ENCODE peak calls at places on chromosomes 13 and 19, in six cellular contexts. R is AG04450, L is tibial artery, F is OCI-LY7, M is astrocyte of the spinal cord, K is heart right ventricle. S is an unnamed sample.

GRCh38 chr19:8208710-8209110 is 460 bp upstream of the CERS4 start:
- DNase-seq in R (no peak), L (peak), F (no peak), M (no peak), K (peak), S (no peak)

GRCh38 chr19:39828015-39828633 is 5.8 kb downstream of the DYRK1B start:
- DNase-seq in R (no peak), L (no peak), F (no peak), M (no peak), K (no peak), S (no peak)

GRCh38 chr19:47210689-47211316 is 20.2 kb downstream of the BBC3 start:
- DNase-seq in R (peak), L (peak), F (peak), M (peak), K (peak), S (peak)

GRCh38 chr19:48415395-48415794 is 21.9 kb downstream of the GRIN2D start:
- DNase-seq in R (no peak), L (peak), F (peak), M (peak), K (peak), S (peak)

GRCh38 chr13:50731400-50731799 is 112.1 kb downstream of the DLEU7 start:
- DNase-seq in R (no peak), L (no peak), F (no peak), M (peak), K (no peak), S (peak)

GRCh38 chr13:109152941-109153340 is 523.5 kb downstream of the MYO16 start:
- DNase-seq in R (no peak), L (no peak), F (no peak), M (peak), K (no peak), S (no peak)

GRCh38 chr19:406999-407491 is 1.9 kb downstream of the C2CD4C start:
- DNase-seq in R (no peak), L (no peak), F (no peak), M (no peak), K (no peak), S (no peak)

GRCh38 chr13:43087960-43088580 is 64.7 kb downstream of the DNAJC15 start:
- DNase-seq in R (no peak), L (no peak), F (no peak), M (peak), K (no peak), S (peak)

GRCh38 chr13:50650936-50651638 is 192.4 kb downstream of the DLEU7 start:
- DNase-seq in R (peak), L (no peak), F (peak), M (peak), K (no peak), S (peak)

GRCh38 chr13:65416784-65417183 is 1813.4 kb downstream of the PCDH9 start:
- DNase-seq in R (no peak), L (no peak), F (no peak), M (no peak), K (no peak), S (no peak)

GRCh38 chr19:14542721-14543328 is 13.4 kb downstream of the TECR start:
- DNase-seq in R (no peak), L (no peak), F (no peak), M (no peak), K (no peak), S (peak)

GRCh38 chr19:1481224-1481892 is 2.3 kb upstream of the C19orf25 start:
- DNase-seq in R (no peak), L (no peak), F (no peak), M (no peak), K (no peak), S (no peak)

GRCh38 chr19:36207605-36208252 is 6.7 kb downstream of the ZNF565 start:
- DNase-seq in R (no peak), L (no peak), F (no peak), M (no peak), K (no peak), S (no peak)

GRCh38 chr13:113922412-113923118 is 51.3 kb downstream of the C13orf46 start:
- DNase-seq in R (no peak), L (peak), F (no peak), M (no peak), K (no peak), S (no peak)

GRCh38 chr19:3161453-3161852 is 17.1 kb upstream of the S1PR4 start:
- DNase-seq in R (no peak), L (no peak), F (no peak), M (no peak), K (no peak), S (peak)

GRCh38 chr19:56423276-56423984 is 19.3 kb downstream of the ZNF583 start:
- DNase-seq in R (no peak), L (no peak), F (no peak), M (peak), K (no peak), S (no peak)

GRCh38 chr13:26914624-26915023 is 154.0 kb upstream of the GPR12 start:
- DNase-seq in R (no peak), L (no peak), F (no peak), M (peak), K (no peak), S (peak)

GRCh38 chr19:37635076-37636056 is 19.9 kb downstream of the ZFP30 start:
- DNase-seq in R (no peak), L (no peak), F (no peak), M (no peak), K (no peak), S (no peak)

GRCh38 chr19:38303517-38304351 is at the start of gene C19orf33:
- DNase-seq in R (no peak), L (no peak), F (no peak), M (peak), K (no peak), S (peak)

GRCh38 chr19:10544242-10544752 is 593 bp downstream of the ATG4D start:
- DNase-seq in R (no peak), L (no peak), F (peak), M (no peak), K (no peak), S (no peak)

GRCh38 chr19:37551123-37551993 is 43.2 kb downstream of the ZNF571 start:
- DNase-seq in R (peak), L (no peak), F (no peak), M (peak), K (peak), S (peak)

GRCh38 chr19:8075158-8076086 is 22.9 kb downstream of the CCL25 start:
- DNase-seq in R (no peak), L (no peak), F (no peak), M (no peak), K (no peak), S (no peak)

GRCh38 chr19:58477130-58477529 is 978 bp downstream of the ZNF446 start:
- DNase-seq in R (no peak), L (no peak), F (no peak), M (no peak), K (no peak), S (no peak)

GRCh38 chr13:110813646-110814624 is 100.4 kb downstream of the ING1 start:
- DNase-seq in R (no peak), L (no peak), F (no peak), M (no peak), K (no peak), S (no peak)

GRCh38 chr13:51995677-51996551 is 15.3 kb downstream of the ATP7B start:
- DNase-seq in R (no peak), L (no peak), F (no peak), M (peak), K (peak), S (peak)

GRCh38 chr19:30336290-30336689 is 35.9 kb upstream of the ZNF536 start:
- DNase-seq in R (no peak), L (no peak), F (no peak), M (no peak), K (no peak), S (no peak)

GRCh38 chr13:110433014-110433413 is 125.9 kb downstream of the COL4A2 start:
- DNase-seq in R (no peak), L (peak), F (no peak), M (peak), K (peak), S (no peak)

GRCh38 chr19:4619668-4620294 is 19.5 kb upstream of the TNFAIP8L1 start:
- DNase-seq in R (no peak), L (no peak), F (no peak), M (no peak), K (no peak), S (no peak)

GRCh38 chr19:16070366-16070990 is 5.8 kb upstream of the TPM4 start:
- DNase-seq in R (no peak), L (peak), F (peak), M (no peak), K (peak), S (peak)
- H3K4me3 ChIP-seq in R (peak), L (peak), F (peak), M (no peak), K (peak), S (peak)

GRCh38 chr13:37769545-37769944 is 100.0 kb downstream of the TRPC4 start:
- DNase-seq in R (no peak), L (no peak), F (no peak), M (no peak), K (no peak), S (no peak)

DNA sequence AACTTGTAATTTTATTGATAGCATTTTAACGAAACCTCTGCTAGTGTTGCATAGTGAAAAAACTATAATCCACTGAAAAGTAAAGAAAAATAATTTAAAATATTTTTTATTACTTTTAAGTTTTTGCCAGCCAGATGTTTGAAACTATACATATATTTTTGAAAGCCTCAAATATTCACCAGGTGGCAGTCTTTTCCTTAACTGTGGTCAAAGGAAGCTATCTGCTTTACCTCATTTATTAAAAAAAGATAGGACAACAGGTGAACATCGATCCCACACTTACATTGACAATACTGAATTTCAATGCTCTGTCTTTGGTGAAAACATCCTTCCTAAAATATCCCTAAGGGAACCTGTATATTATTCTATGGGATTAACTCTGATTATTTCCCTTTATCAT is 100.5 kb downstream of the TRPC4 start:
- DNase-seq in R (no peak), L (no peak), F (peak), M (no peak), K (no peak), S (peak)
- TF ChIP-seq CTCF in R (peak), L (no peak), F (peak), M (peak), K (peak), S (peak)

DNA sequence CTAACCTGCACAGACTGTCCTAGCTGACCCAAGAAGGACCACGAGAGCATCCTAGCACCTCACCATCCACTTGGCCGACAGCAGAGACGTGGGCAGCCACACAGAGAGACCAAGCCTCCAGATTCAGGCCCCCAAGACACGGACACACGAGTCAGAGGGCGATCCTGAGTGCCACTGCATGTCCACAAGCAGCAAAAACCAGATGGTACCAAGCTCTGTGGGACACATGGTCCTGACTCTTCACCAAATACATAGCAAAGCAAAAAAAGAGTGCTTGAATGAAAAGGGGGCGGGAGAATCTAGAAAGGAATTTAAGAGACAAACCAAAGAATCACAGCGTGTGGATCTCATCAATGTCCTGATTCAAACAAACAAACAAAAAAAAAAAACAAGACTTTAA is 45.2 kb downstream of the MLLT1 start:
- DNase-seq in R (no peak), L (no peak), F (no peak), M (no peak), K (no peak), S (no peak)
- H3K4me3 ChIP-seq in R (no peak), L (no peak), F (no peak), M (no peak), K (no peak), S (no peak)

DNA sequence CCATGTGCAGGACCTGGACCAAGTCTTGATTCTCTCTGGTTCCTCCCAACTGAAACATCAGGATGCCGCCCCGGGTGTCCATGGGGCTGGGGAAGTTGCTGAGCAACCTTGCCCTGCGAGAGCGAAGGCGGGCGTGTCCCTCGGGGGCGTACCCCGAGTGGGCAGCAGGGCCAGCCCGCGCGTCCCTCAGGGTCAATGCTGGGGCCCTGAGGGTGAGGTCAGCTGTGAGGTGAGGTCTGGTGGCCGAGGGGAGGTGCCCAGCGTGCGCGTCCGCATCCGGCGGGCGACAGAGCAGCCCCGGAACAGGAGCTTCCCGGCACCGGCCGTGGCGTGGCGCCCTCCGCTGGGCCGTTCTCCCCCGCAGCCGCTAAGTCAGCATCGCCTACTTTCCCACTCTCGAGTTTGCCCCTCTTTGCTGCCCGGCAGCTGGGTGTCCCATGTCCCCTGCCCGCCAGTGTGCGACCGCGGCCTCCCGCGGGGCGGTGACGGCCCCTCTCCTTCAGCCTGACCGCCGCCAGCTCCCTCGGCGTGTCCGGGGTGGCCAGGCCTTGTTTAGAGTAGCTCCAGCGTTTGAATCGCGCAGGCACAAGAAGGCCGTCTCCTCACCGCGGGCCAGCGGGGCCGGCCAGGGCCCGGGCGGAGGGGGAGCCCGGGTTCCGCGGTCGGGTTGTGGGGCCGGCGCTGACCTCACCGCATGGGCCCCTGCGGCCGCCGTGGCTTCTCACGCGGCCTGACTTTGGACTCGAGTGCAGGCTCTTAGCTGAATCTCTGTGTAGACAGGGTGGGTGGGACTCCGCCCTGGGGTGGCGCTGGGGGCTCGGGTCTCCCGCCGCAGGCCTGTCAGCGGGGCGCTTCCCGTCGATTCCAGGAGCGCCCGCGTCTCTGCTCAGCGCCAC is 33.0 kb downstream of the GJA3 start:
- DNase-seq in R (no peak), L (no peak), F (no peak), M (peak), K (peak), S (peak)
- TF ChIP-seq CTCF in R (peak), L (peak), F (no peak), M (peak), K (peak), S (peak)

GRCh38 chr13:76974618-76974975 is 17.3 kb upstream of the CLN5 start:
- DNase-seq in R (no peak), L (no peak), F (no peak), M (no peak), K (no peak), S (no peak)
- H3K4me3 ChIP-seq in R (no peak), L (no peak), F (no peak), M (no peak), K (no peak), S (no peak)

GRCh38 chr19:49538643-49539042 is 10.8 kb downstream of the RCN3 start:
- DNase-seq in R (no peak), L (no peak), F (no peak), M (no peak), K (no peak), S (no peak)

GRCh38 chr19:49534632-49535385 is 7.0 kb downstream of the RCN3 start:
- DNase-seq in R (no peak), L (no peak), F (no peak), M (no peak), K (no peak), S (no peak)

GRCh38 chr19:49530708-49531107 is 2.9 kb downstream of the RCN3 start:
- DNase-seq in R (no peak), L (no peak), F (no peak), M (no peak), K (no peak), S (no peak)

GRCh38 chr19:49536921-49537462 is 9.2 kb downstream of the RCN3 start:
- DNase-seq in R (no peak), L (no peak), F (no peak), M (no peak), K (no peak), S (no peak)

GRCh38 chr19:49533551-49534488 is 6.0 kb downstream of the RCN3 start:
- DNase-seq in R (no peak), L (peak), F (peak), M (peak), K (peak), S (peak)
- TF ChIP-seq CTCF in R (peak), L (peak), F (peak), M (peak), K (peak), S (peak)